ENCODE peak calls at places on chromosomes 4 and X, in four cellular contexts. H is GM19239; K is naive thymus-derived CD4-positive, alpha-beta T cell; Z is heart left ventricle. G is an unnamed sample.

GRCh38 chr4:131091896-131092295 is 1995.9 kb downstream of the C4orf33 start:
- DNase-seq in H (no peak), K (no peak), Z (no peak), G (no peak)

GRCh38 chr4:75432683-75433082 is 81.5 kb downstream of the RCHY1 start:
- DNase-seq in H (no peak), K (no peak), Z (no peak), G (peak; percentile 15)

GRCh38 chrX:85365370-85365995 is 14.0 kb downstream of the POF1B start:
- DNase-seq in H (no peak), K (no peak), Z (no peak), G (no peak)

GRCh38 chr4:169658196-169658595 is 37.8 kb downstream of the CLCN3 start:
- DNase-seq in H (no peak), K (no peak), Z (no peak), G (no peak)

GRCh38 chr4:41538017-41538733 is at the start of gene LIMCH1:
- DNase-seq in H (no peak), K (no peak), Z (peak; percentile 89), G (no peak)

GRCh38 chr4:45437381-45437780 is 686.5 kb downstream of the GABRG1 start:
- DNase-seq in H (no peak), K (no peak), Z (no peak), G (no peak)

GRCh38 chr4:1416948-1417260 is 10.7 kb upstream of the NKX1-1 start:
- DNase-seq in H (no peak), K (no peak), Z (no peak), G (no peak)

GRCh38 chr4:71239365-71239764 is 99.5 kb upstream of the SLC4A4 start:
- DNase-seq in H (no peak), K (no peak), Z (no peak), G (no peak)

GRCh38 chr4:183098080-183098722 is 856 bp upstream of the WWC2 start:
- DNase-seq in H (no peak), K (peak; percentile 14), Z (peak; percentile 75), G (peak; percentile 27)

GRCh38 chr4:100881283-100881682 is 363.5 kb upstream of the EMCN start:
- DNase-seq in H (no peak), K (no peak), Z (no peak), G (no peak)

GRCh38 chrX:86133761-86134160 is 14.5 kb upstream of the DACH2 start:
- DNase-seq in H (peak; percentile 1), K (no peak), Z (no peak), G (no peak)

GRCh38 chr4:177128306-177128705 is 181.4 kb upstream of the NEIL3 start:
- DNase-seq in H (no peak), K (no peak), Z (no peak), G (no peak)

GRCh38 chrX:145825896-145826295 is 8.3 kb downstream of the SLITRK2 start:
- DNase-seq in H (no peak), K (no peak), Z (no peak), G (no peak)

GRCh38 chr4:40119344-40119743 is 62.7 kb downstream of the N4BP2 start:
- DNase-seq in H (no peak), K (no peak), Z (no peak), G (no peak)

GRCh38 chr4:95087657-95088455 is 330.1 kb downstream of the BMPR1B start:
- DNase-seq in H (no peak), K (no peak), Z (no peak), G (no peak)

GRCh38 chr4:4670869-4671268 is 129.0 kb upstream of the STX18 start:
- DNase-seq in H (no peak), K (no peak), Z (no peak), G (no peak)

GRCh38 chrX:132748909-132749308 is 209.5 kb downstream of the HS6ST2 start:
- DNase-seq in H (no peak), K (no peak), Z (no peak), G (no peak)

GRCh38 chr4:76547167-76547760 is 112.2 kb downstream of the SHROOM3 start:
- DNase-seq in H (no peak), K (no peak), Z (no peak), G (no peak)

GRCh38 chr4:55866290-55866907 is 13.0 kb downstream of the EXOC1 start:
- DNase-seq in H (no peak), K (no peak), Z (no peak), G (peak; percentile 8)

GRCh38 chr4:4825431-4825830 is 34.0 kb upstream of the MSX1 start:
- DNase-seq in H (no peak), K (no peak), Z (no peak), G (no peak)

GRCh38 chr4:37812713-37813112 is 13.8 kb upstream of the PGM2 start:
- DNase-seq in H (no peak), K (no peak), Z (no peak), G (no peak)

GRCh38 chr4:33837043-33837442 is 2407.3 kb downstream of the ARAP2 start:
- DNase-seq in H (no peak), K (no peak), Z (no peak), G (no peak)